ENCODE peak calls at places on chromosomes 16 and 17, in nine cellular contexts. B is PC-9; L is fibroblast of the aortic adventitia; P is CD8-positive, alpha-beta T cell; G is GM06990; Z is cardiac muscle cell; W is pancreas; V is endodermal cell; S is fibroblast of lung. A is an unnamed sample.

GRCh38 chr16:14358697-14359305 is 271.3 kb downstream of the PARN start:
- DNase-seq in W (no peak), S (no peak), L (no peak), V (no peak), B (no peak), P (no peak), G (no peak), Z (no peak), A (no peak)

GRCh38 chr17:63512388-63512787 is 10.8 kb upstream of the KCNH6 start:
- DNase-seq in P (no peak), S (no peak), B (no peak), V (no peak), W (no peak), Z (no peak), G (no peak), L (no peak), A (no peak)

GRCh38 chr17:79851461-79851817 is 12.2 kb upstream of the CBX4 start:
- DNase-seq in G (no peak), B (peak; percentile 90), W (peak; percentile 70), L (no peak), S (no peak), V (no peak), P (no peak), Z (no peak), A (no peak)

GRCh38 chr16:883340-883739 is 82.8 kb upstream of the GNG13 start:
- DNase-seq in P (no peak), Z (no peak), V (no peak), B (no peak), W (no peak), L (no peak), S (no peak), G (no peak), A (no peak)

GRCh38 chr17:50269477-50270429 is 4.5 kb upstream of the TMEM92 start:
- DNase-seq in L (peak; percentile 88), Z (peak; percentile 86), W (peak; percentile 59), P (peak; percentile 53), S (peak; percentile 69), V (peak; percentile 95), B (peak; percentile 59), G (no peak), A (peak; percentile 34)

GRCh38 chr17:72426948-72427760 is 306.3 kb downstream of the SOX9 start:
- DNase-seq in S (no peak), G (no peak), W (peak; percentile 35), L (no peak), P (no peak), B (no peak), V (peak; percentile 67), Z (no peak), A (no peak)

GRCh38 chr16:81623365-81624102 is 155.6 kb upstream of the PLCG2 start:
- DNase-seq in S (no peak), L (peak; percentile 62), Z (peak; percentile 65), B (peak; percentile 46), G (no peak), W (peak; percentile 46), V (peak; percentile 78), P (peak; percentile 68), A (peak; percentile 34)

GRCh38 chr17:50426472-50426782 is 409 bp downstream of the ACSF2 start:
- DNase-seq in G (no peak), V (no peak), B (no peak), W (no peak), L (no peak), P (no peak), S (no peak), Z (no peak), A (no peak)

GRCh38 chr17:78988152-78988551 is 8.4 kb upstream of the LGALS3BP start:
- DNase-seq in W (no peak), S (no peak), G (no peak), L (no peak), V (no peak), Z (peak; percentile 43), B (no peak), P (no peak), A (no peak)

GRCh38 chr17:48790607-48791127 is 26.4 kb downstream of the TTLL6 start:
- DNase-seq in Z (no peak), S (no peak), L (no peak), G (no peak), W (no peak), V (no peak), P (no peak), B (no peak), A (no peak)

GRCh38 chr16:11497329-11497805 is 89.4 kb downstream of the LITAF start:
- DNase-seq in L (peak; percentile 60), Z (peak; percentile 65), S (peak; percentile 62), W (peak; percentile 90), G (no peak), V (peak; percentile 83), P (no peak), B (peak; percentile 97), A (no peak)

GRCh38 chr17:50565559-50566350 is 5.2 kb downstream of the CACNA1G start:
- DNase-seq in W (no peak), Z (peak; percentile 28), S (no peak), V (no peak), G (no peak), B (no peak), L (no peak), P (no peak), A (no peak)

DNA sequence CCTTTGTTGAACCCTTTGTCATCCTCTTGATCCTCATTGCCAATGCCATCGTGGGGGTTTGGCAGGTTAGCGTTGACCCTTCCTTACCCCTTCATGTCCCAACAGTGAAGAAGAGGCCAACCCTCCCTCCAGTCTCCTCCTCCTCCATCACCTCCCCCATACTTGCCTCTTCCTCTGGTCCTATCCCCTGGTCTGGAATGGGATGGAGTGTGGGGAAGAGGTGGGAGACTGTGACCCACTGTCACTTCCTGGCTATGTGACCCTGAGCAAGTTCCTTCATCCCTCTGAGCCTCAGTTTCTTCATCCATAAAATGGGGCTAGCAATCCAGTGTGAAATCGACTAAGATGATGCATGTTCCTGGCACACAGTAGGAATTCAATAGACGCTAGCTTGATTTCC is 2.7 kb downstream of the ATP2A1 start:
- DNase-seq in S (no peak), W (no peak), Z (no peak), P (no peak), L (no peak), V (no peak), B (no peak), G (no peak), A (no peak)
- H3K4me3 ChIP-seq in S (no peak overlapping the region), W (no peak overlapping the region), Z (no peak overlapping the region), P (no peak overlapping the region), L (no peak overlapping the region), V (no peak overlapping the region), B (no peak overlapping the region), G (no peak overlapping the region), A (no peak overlapping the region)

GRCh38 chr16:89166696-89167424 is 4.7 kb upstream of the CDH15 start:
- DNase-seq in P (no peak), Z (no peak), B (no peak), L (no peak), G (no peak), W (no peak), S (no peak), V (no peak), A (no peak)

GRCh38 chr16:89169778-89170177 is 1.8 kb upstream of the CDH15 start:
- DNase-seq in Z (no peak), G (no peak), V (no peak), S (no peak), B (no peak), P (no peak), W (no peak), L (no peak), A (no peak)

GRCh38 chr16:89164847-89165684 is 6.5 kb upstream of the CDH15 start:
- DNase-seq in P (no peak), G (no peak), L (no peak), Z (no peak), W (no peak), B (no peak), S (no peak), V (no peak), A (no peak)

GRCh38 chr16:89168381-89169189 is 3.0 kb upstream of the CDH15 start:
- DNase-seq in L (no peak), V (no peak), G (no peak), P (no peak), W (no peak), S (no peak), B (no peak), Z (no peak), A (no peak)

GRCh38 chr16:89167425-89167941 is 4.1 kb upstream of the CDH15 start:
- DNase-seq in G (peak; percentile 80), V (peak; percentile 98), Z (peak; percentile 83), L (peak; percentile 67), S (peak; percentile 55), W (peak; percentile 84), B (peak; percentile 94), P (peak; percentile 92), A (no peak)
- TF ChIP-seq CTCF in G (peak; percentile 93), V (peak; percentile 96), Z (peak; percentile 88), L (peak; percentile 83), S (peak; percentile 84), W (peak; percentile 76), B (peak; percentile 87), P (peak; percentile 69), A (peak; percentile 92)

DNA sequence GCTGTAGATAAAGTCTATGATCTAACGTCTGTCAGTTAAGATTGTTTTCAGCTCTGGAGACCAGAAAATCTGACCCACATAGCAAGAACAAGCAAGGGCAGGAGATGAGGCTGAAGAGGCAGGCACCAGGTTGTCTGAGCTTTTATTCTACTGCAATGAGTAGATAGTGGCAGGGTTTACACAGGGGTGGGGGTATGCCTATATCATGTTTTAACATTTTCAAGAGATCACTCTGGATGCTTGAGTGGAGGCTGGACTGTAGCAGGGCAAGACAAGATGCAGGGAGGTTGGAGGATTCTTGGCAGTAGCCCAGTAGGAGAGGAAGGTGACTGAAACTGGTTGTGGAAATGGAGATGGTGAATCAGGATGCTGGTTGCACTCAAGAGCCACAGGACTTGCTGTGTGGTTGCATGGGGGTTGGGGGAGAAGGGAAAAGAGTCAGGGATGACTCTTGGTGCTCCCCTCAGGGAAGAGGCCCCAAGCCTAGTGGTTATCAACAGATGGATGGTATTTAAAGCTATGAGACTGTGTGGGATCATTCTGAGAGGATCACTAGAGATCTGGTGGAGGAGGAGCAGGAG is 143.1 kb upstream of the KCNJ18 start:
- DNase-seq in W (no peak), V (no peak), S (peak; percentile 73), B (no peak), P (no peak), Z (peak; percentile 64), L (peak; percentile 66), G (no peak), A (no peak)
- H3K4me3 ChIP-seq in W (no peak overlapping the region), V (peak overlapping the region; percentile 95), S (peak overlapping the region; percentile 83), B (peak overlapping the region; percentile 27), P (no peak overlapping the region), Z (no peak overlapping the region), L (peak overlapping the region; percentile 67), G (no peak overlapping the region), A (no peak overlapping the region)

DNA sequence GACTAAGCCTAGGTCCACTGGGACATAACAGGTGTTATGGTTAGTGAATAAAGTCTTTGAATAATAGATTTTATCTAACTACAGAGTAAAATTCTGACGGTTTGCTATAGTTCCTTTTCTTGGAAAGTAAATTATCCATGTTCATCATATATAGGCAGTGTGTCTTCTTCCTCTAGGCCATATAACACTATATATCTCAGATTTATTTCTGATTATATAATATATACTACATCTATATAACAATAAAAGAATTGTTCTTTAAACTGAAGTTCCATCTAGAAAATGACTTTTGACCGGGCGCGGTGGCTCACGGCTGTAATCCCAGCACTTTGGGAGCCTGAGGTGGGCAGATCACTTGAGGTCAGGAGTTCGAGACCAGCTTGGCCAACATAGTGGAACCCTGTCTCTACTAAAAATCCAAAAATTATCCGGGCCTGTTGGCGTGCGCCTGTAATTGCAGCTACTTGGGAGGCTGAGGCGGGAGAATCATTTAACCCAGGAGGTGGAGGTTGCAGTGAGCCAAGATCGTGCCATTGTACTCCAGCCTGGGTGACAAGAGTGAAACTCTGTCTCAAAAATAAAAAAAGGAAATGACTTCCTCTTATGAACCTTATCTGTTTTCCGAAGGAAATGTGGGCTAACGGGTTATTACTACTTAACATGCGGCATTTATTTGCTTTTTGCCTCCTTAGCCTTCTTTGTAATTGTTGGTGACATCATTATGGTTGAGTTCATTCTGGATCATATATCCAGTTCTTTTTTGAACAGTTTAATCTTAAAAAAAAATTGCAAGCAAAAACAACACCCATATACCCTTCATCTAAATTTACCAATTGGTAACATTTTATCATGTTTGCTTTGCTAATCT is 29.2 kb downstream of the NOL11 start:
- DNase-seq in V (no peak), L (no peak), W (no peak), Z (no peak), P (no peak), G (no peak), B (no peak), S (no peak), A (no peak)
- TF ChIP-seq CTCF in V (no peak), L (no peak), W (no peak), Z (no peak), P (no peak), G (no peak), B (no peak), S (no peak), A (no peak)

A was measured in GM12864.